ENCODE peak calls at places on chromosomes 13 and 19, in eight cellular contexts. M is CD8-positive, alpha-beta T cell; X is ovary; Z is right lobe of liver; V is neural progenitor cell; T is left lung; Y is Caco-2; P is colonic mucosa. S is an unnamed sample.

GRCh38 chr19:55437410-55437809 is 5.7 kb downstream of the SHISA7 start:
- DNase-seq in M (no peak), X (peak; percentile 67), Z (no peak), V (peak; percentile 90), T (no peak), Y (peak; percentile 83), P (peak; percentile 47), S (no peak)

GRCh38 chr19:29966594-29967249 is 24.7 kb downstream of the URI1 start:
- DNase-seq in M (no peak), X (no peak), Z (no peak), V (no peak), T (no peak), Y (no peak), P (no peak), S (no peak)

GRCh38 chr19:3979289-3979673 is 6.0 kb downstream of the EEF2 start:
- DNase-seq in M (no peak), X (peak; percentile 38), Z (peak; percentile 50), V (no peak), T (no peak), Y (no peak), P (no peak), S (peak; percentile 63)

GRCh38 chr13:97339989-97340361 is 94.0 kb upstream of the RAP2A start:
- DNase-seq in M (no peak), X (no peak), Z (no peak), V (no peak), T (no peak), Y (no peak), P (no peak), S (no peak)

GRCh38 chr19:36196249-36196648 is 18.2 kb downstream of the ZNF565 start:
- DNase-seq in M (no peak), X (no peak), Z (no peak), V (no peak), T (no peak), Y (no peak), P (no peak), S (no peak)

GRCh38 chr19:4115050-4115817 is 8.7 kb downstream of the MAP2K2 start:
- DNase-seq in M (peak; percentile 73), X (no peak), Z (no peak), V (no peak), T (no peak), Y (no peak), P (no peak), S (no peak)

GRCh38 chr13:60019119-60019993 is 144.4 kb downstream of the DIAPH3 start:
- DNase-seq in M (no peak), X (no peak), Z (no peak), V (no peak), T (no peak), Y (no peak), P (no peak), S (no peak)

GRCh38 chr19:43691755-43692154 is 21.8 kb upstream of the PLAUR start:
- DNase-seq in M (no peak), X (no peak), Z (no peak), V (no peak), T (no peak), Y (no peak), P (no peak), S (no peak)

GRCh38 chr19:4010808-4011110 is 3.2 kb downstream of the PIAS4 start:
- DNase-seq in M (no peak), X (no peak), Z (no peak), V (no peak), T (no peak), Y (no peak), P (no peak), S (no peak)

GRCh38 chr13:38980628-38981078 is 10.0 kb downstream of the STOML3 start:
- DNase-seq in M (no peak), X (no peak), Z (no peak), V (peak; percentile 23), T (no peak), Y (no peak), P (no peak), S (no peak)

GRCh38 chr13:86174632-86175031 is 375.4 kb upstream of the SLITRK6 start:
- DNase-seq in M (no peak), X (no peak), Z (no peak), V (no peak), T (no peak), Y (no peak), P (no peak), S (no peak)

GRCh38 chr19:52170304-52170703 is 1.1 kb downstream of the ZNF836 start:
- DNase-seq in M (peak; percentile 17), X (no peak), Z (no peak), V (no peak), T (no peak), Y (no peak), P (no peak), S (no peak)

GRCh38 chr13:112917056-112917664 is 51.9 kb upstream of the MCF2L start:
- DNase-seq in M (no peak), X (no peak), Z (no peak), V (no peak), T (no peak), Y (no peak), P (no peak), S (no peak)

GRCh38 chr19:57903298-57904174 is 12.9 kb downstream of the ZNF417 start:
- DNase-seq in M (no peak), X (no peak), Z (peak; percentile 80), V (peak; percentile 33), T (no peak), Y (peak; percentile 25), P (no peak), S (no peak)

GRCh38 chr13:52428295-52428694 is 22.1 kb downstream of the VPS36 start:
- DNase-seq in M (no peak), X (no peak), Z (no peak), V (no peak), T (no peak), Y (peak; percentile 55), P (no peak), S (no peak)

GRCh38 chr19:45144431-45145269 is 16.1 kb downstream of the NKPD1 start:
- DNase-seq in M (no peak), X (no peak), Z (no peak), V (no peak), T (no peak), Y (no peak), P (no peak), S (no peak)

GRCh38 chr13:73608731-73609485 is 525.3 kb downstream of the KLF12 start:
- DNase-seq in M (no peak), X (no peak), Z (no peak), V (no peak), T (no peak), Y (no peak), P (no peak), S (no peak)

GRCh38 chr13:49248433-49249002 is 793 bp downstream of the CDADC1 start:
- DNase-seq in M (no peak), X (no peak), Z (no peak), V (peak; percentile 4), T (no peak), Y (peak; percentile 15), P (no peak), S (no peak)

GRCh38 chr19:54938906-54939305 is 8.4 kb downstream of the NLRP7 start:
- DNase-seq in M (no peak), X (no peak), Z (no peak), V (no peak), T (no peak), Y (no peak), P (no peak), S (no peak)

GRCh38 chr13:45055198-45055901 is 65.0 kb upstream of the GTF2F2 start:
- DNase-seq in M (no peak), X (peak; percentile 26), Z (no peak), V (no peak), T (no peak), Y (no peak), P (peak; percentile 30), S (no peak)

GRCh38 chr13:28805193-28805819 is 14.8 kb upstream of the MTUS2 start:
- DNase-seq in M (peak; percentile 16), X (no peak), Z (peak; percentile 74), V (peak; percentile 52), T (peak; percentile 73), Y (peak; percentile 57), P (peak; percentile 24), S (no peak)

GRCh38 chr19:8566855-8567254 is 10.4 kb downstream of the MYO1F start:
- DNase-seq in M (no peak), X (no peak), Z (no peak), V (no peak), T (no peak), Y (no peak), P (no peak), S (no peak)

GRCh38 chr19:34181111-34181864 is 9.0 kb downstream of the LSM14A start:
- DNase-seq in M (no peak), X (no peak), Z (no peak), V (no peak), T (no peak), Y (no peak), P (no peak), S (no peak)
- H3K4me1 ChIP-seq in M (peaks cover 72% of the 10 kb centered on the region), X (peaks cover 26% of the 10 kb centered on the region), Z (no peaks in the 10 kb centered on the region), V (peaks cover 25% of the 10 kb centered on the region), T (peaks cover 96% of the 10 kb centered on the region), Y (peaks cover 24% of the 10 kb centered on the region), P (peaks cover 8% of the 10 kb centered on the region), S (peaks cover 20% of the 10 kb centered on the region)

GRCh38 chr13:24670927-24671326 is 9.3 kb upstream of the ATP12A start:
- DNase-seq in M (no peak), X (no peak), Z (peak; percentile 25), V (peak; percentile 77), T (no peak), Y (peak; percentile 63), P (peak; percentile 62), S (no peak)
- H3K4me3 ChIP-seq in M (no peak overlapping the region), X (no peak overlapping the region), Z (no peak overlapping the region), V (peak overlapping the region; percentile 34), T (no peak overlapping the region), Y (no peak overlapping the region), P (no peak overlapping the region), S (no peak overlapping the region)

DNA sequence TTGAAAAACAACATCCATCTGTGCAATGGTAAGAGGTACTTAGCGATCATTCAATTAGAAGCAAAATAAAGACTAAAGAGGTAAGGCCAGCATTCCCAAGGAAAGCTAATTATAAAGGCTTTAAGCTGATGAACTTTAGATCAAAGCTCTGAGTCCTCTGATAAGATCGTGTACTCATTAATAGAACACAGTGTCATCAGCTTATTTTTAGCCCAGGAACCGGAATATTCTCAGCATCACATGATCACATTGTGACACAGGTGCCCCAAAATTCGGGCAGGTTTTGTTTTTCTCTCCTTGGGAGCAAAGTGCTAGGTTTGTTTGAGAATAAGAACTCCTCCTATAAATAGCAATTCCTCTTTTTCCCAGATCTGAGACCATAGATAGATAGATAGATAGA is 242.9 kb downstream of the COL4A1 start:
- DNase-seq in M (no peak), X (no peak), Z (no peak), V (no peak), T (no peak), Y (no peak), P (no peak), S (no peak)
- H3K27me3 ChIP-seq in M (no peaks in the 10 kb centered on the region), X (no peaks in the 10 kb centered on the region), Z (no peaks in the 10 kb centered on the region), V (no peaks in the 10 kb centered on the region), T (no peaks in the 10 kb centered on the region), Y (no peaks in the 10 kb centered on the region), P (no peaks in the 10 kb centered on the region), S (no peaks in the 10 kb centered on the region)

GRCh38 chr13:114061047-114061446 is 71.4 kb downstream of the RASA3 start:
- DNase-seq in M (no peak), X (no peak), Z (no peak), V (no peak), T (peak; percentile 57), Y (no peak), P (no peak), S (no peak)
- H3K4me1 ChIP-seq in M (peaks cover 69% of the 10 kb centered on the region), X (peaks cover 17% of the 10 kb centered on the region), Z (no peaks in the 10 kb centered on the region), V (peaks cover 36% of the 10 kb centered on the region), T (peaks cover 86% of the 10 kb centered on the region), Y (peaks cover 11% of the 10 kb centered on the region), P (peaks cover 10% of the 10 kb centered on the region), S (peaks cover 48% of the 10 kb centered on the region)

S was measured in ascending aorta.